ENCODE peak calls at places on chromosome 1, in six cellular contexts. N is IMR-90; T is astrocyte of the cerebellum; S is CD8-positive, alpha-beta memory T cell; O is heart right ventricle; R is cardiac fibroblast. A is an unnamed sample.

GRCh38 chr1:116667577-116668105 is at the start of gene IGSF3:
- DNase-seq in O (peak), R (peak), S (peak), T (no peak), N (peak), A (peak)

GRCh38 chr1:92832537-92833160 is 809 bp downstream of the RPL5 start:
- DNase-seq in S (no peak), O (no peak), R (peak), N (no peak), T (no peak), A (no peak)

GRCh38 chr1:36761073-36761472 is 273.2 kb downstream of the GRIK3 start:
- DNase-seq in S (no peak), R (no peak), T (no peak), N (no peak), O (no peak), A (no peak)

GRCh38 chr1:100767176-100767876 is 47.8 kb downstream of the VCAM1 start:
- DNase-seq in R (no peak), N (peak), T (no peak), S (no peak), O (no peak), A (no peak)

GRCh38 chr1:42429623-42430022 is 26.2 kb downstream of the ZMYND12 start:
- DNase-seq in O (no peak), T (no peak), R (no peak), N (no peak), S (no peak), A (no peak)

GRCh38 chr1:150906329-150906728 is 19.4 kb downstream of the CTXND2 start:
- DNase-seq in T (no peak), N (no peak), S (no peak), R (no peak), O (no peak), A (no peak)

GRCh38 chr1:197471248-197472035 is 203.4 kb downstream of the CRB1 start:
- DNase-seq in R (peak), S (no peak), N (no peak), T (peak), O (no peak), A (no peak)

GRCh38 chr1:47442844-47443529 is 5.1 kb downstream of the FOXD2 start:
- DNase-seq in N (no peak), R (no peak), O (no peak), T (no peak), S (no peak), A (no peak)

GRCh38 chr1:40305871-40306270 is 11.2 kb downstream of the COL9A2 start:
- DNase-seq in N (no peak), T (no peak), S (no peak), O (no peak), R (no peak), A (no peak)

GRCh38 chr1:41666991-41667631 is 182.6 kb upstream of the EDN2 start:
- DNase-seq in N (peak), S (peak), O (no peak), R (peak), T (no peak), A (peak)

GRCh38 chr1:176119549-176119948 is 87.5 kb downstream of the COP1 start:
- DNase-seq in T (no peak), N (peak), O (no peak), R (peak), S (no peak), A (no peak)

GRCh38 chr1:223329664-223330420 is 34.1 kb downstream of the SUSD4 start:
- DNase-seq in N (no peak), O (no peak), R (no peak), S (no peak), T (no peak), A (no peak)

GRCh38 chr1:218027152-218027551 is 257.9 kb upstream of the RRP15 start:
- DNase-seq in T (no peak), N (no peak), S (no peak), O (no peak), R (no peak), A (no peak)

GRCh38 chr1:177346960-177347359 is 176.2 kb downstream of the BRINP2 start:
- DNase-seq in N (no peak), S (no peak), R (no peak), T (no peak), O (no peak), A (peak)

GRCh38 chr1:38525343-38525948 is 334.1 kb downstream of the RRAGC start:
- DNase-seq in T (no peak), N (no peak), O (no peak), R (no peak), S (no peak), A (no peak)

GRCh38 chr1:41521766-41522165 is 37.3 kb upstream of the EDN2 start:
- DNase-seq in T (no peak), N (no peak), O (no peak), R (no peak), S (no peak), A (no peak)

GRCh38 chr1:234955107-234955731 is 173.4 kb downstream of the TOMM20 start:
- DNase-seq in O (peak), S (no peak), T (no peak), N (peak), R (peak), A (no peak)

DNA sequence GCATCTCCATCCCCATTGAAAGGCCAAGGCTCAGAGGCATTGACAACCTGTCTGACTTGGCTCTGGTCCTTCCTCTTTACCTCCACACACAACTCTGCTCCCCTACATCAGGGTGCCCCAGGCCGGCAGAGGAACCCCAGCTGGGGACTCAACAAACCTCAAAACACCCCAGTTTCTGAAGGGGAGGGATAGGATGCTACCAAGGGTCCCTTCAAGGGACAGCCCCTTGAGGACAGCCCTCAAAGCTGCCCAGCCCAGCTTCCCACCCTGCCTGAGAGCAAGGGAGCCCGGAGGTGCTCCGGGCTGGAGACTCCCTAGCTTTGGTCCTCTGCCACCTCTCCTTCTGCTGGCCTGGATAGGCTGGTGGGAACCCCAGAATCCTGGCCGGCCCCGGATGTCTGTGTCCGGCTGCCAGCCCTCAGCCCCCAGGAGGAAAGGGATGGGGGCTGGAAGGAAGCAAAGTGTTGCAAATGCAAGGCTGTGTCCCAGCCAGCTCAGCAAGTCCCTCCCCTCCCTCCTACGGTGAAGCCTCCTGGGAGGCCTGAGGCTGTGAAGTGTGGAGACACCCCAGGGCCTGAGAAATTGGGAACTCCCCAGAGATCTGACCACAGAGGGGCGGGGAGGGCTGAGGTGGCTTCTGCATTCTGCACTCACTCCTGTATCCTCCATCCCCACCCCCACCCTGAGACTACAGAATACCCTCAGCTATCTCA is 1.1 kb upstream of the MARCKSL1 start:
- DNase-seq in R (peak), S (peak), N (peak), O (peak), T (no peak), A (peak)
- H3K4me3 ChIP-seq in R (no peak), S (no peak), N (no peak), O (peak), T (no peak), A (no peak)

GRCh38 chr1:244324176-244324883 is 127.4 kb downstream of the ADSS2 start:
- DNase-seq in N (no peak), R (no peak), T (no peak), S (no peak), O (no peak), A (no peak)
- H3K4me3 ChIP-seq in N (no peak), R (no peak), T (no peak), S (peak), O (no peak), A (no peak)

DNA sequence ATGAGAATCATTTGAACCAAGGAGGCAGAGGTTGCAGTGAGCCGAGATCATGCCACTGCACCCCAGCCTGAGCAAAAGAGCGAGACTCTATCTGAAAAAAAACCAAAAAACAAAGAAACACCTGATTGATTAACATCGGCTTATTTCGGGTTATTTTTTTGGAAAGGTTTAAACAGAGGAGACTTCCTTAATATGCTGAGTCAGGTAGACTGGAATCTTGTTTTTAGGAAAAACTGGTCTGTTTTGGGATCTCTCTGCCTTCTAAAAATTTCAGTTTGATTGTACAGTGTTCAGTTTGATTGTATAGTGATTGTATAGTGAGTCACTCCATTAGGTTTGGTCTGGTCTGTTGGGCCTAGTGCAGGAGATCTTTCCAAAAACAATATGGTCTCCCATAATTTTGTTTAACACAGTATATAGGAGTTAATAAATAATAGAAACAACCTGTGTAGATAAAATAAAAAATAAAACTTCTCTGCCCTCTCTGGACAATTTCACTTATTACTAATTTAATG is 196.3 kb upstream of the CHRM3 start:
- DNase-seq in S (no peak), T (no peak), N (no peak), O (no peak), R (no peak), A (no peak)
- H3K4me3 ChIP-seq in S (no peak), T (no peak), N (no peak), O (no peak), R (no peak), A (no peak)

GRCh38 chr1:206685749-206686485 is 1.2 kb downstream of the MAPKAPK2 start:
- DNase-seq in O (peak), T (no peak), R (peak), N (peak), S (peak), A (peak)

GRCh38 chr1:206687915-206688442 is 3.3 kb downstream of the MAPKAPK2 start:
- DNase-seq in T (no peak), R (peak), O (no peak), S (no peak), N (peak), A (no peak)

GRCh38 chr1:206685256-206685748 is 597 bp downstream of the MAPKAPK2 start:
- DNase-seq in T (no peak), N (peak), R (peak), S (no peak), O (peak), A (no peak)

GRCh38 chr1:206686486-206687249 is 2.0 kb downstream of the MAPKAPK2 start:
- DNase-seq in S (peak), N (no peak), R (no peak), O (no peak), T (no peak), A (no peak)

GRCh38 chr1:206687251-206687914 is 2.7 kb downstream of the MAPKAPK2 start:
- DNase-seq in S (no peak), O (no peak), N (no peak), T (no peak), R (no peak), A (no peak)
- H3K4me3 ChIP-seq in S (no peak), O (peak), N (peak), T (peak), R (peak), A (no peak)

GRCh38 chr1:78143152-78143551 is 97.4 kb downstream of the GIPC2 start:
- DNase-seq in T (no peak), S (no peak), O (no peak), N (no peak), R (no peak), A (no peak)
- H3K4me3 ChIP-seq in T (no peak), S (peak), O (no peak), N (peak), R (no peak), A (no peak)

DNA sequence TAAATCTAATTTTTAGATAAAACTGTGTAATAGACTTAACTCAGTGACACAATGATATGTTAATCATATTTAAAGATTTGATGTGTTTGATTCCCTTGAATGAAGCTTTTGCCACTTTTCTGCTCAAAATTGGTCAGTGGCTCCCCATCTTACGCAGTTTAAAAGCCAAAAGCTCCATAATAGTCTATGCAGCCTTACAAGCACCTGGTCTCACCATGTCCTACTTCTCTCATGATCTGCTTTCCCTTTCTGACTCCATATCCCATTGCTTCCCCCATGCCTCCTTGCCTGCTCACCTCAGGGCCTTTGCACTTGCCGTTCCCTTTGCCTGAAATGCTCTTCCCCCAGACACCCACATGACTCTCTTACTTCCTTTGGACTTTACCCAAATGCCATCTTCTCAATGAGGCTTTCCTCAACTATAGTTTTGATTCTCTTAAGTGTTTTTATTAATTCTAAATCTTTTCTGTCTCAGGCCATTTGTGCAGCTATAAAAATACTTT is 1.9 kb downstream of the ZBTB8A start:
- DNase-seq in S (no peak), N (no peak), O (no peak), T (no peak), R (no peak), A (no peak)
- H3K4me3 ChIP-seq in S (no peak), N (no peak), O (no peak), T (no peak), R (no peak), A (no peak)

GRCh38 chr1:1199961-1200875 is 6.2 kb downstream of the TNFRSF18 start:
- DNase-seq in N (no peak), R (no peak), S (no peak), O (peak), T (no peak), A (no peak)
- H3K4me3 ChIP-seq in N (no peak), R (no peak), S (no peak), O (peak), T (peak), A (no peak)

DNA sequence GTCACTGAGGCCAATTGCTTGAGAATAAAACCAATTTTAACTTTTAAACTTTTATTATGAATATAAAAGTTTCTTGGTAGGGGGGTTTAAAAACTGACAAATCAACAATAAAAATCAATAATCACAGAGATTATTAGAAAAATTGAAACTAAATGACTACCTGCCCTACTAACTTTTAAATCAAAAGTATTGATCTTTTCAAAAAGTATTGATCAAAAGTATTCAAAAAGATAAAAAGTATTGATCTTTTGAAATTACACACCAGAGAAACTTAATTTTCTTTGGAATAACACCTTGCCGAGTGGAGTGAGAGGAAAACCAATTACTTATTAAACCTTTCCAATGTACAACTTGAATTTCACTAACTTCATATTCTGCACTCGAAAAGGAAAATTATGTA is 2.2 kb downstream of the SLC30A1 start:
- DNase-seq in R (no peak), S (no peak), O (no peak), N (no peak), T (no peak), A (no peak)
- H3K4me3 ChIP-seq in R (peak), S (peak), O (peak), N (peak), T (peak), A (peak)

DNA sequence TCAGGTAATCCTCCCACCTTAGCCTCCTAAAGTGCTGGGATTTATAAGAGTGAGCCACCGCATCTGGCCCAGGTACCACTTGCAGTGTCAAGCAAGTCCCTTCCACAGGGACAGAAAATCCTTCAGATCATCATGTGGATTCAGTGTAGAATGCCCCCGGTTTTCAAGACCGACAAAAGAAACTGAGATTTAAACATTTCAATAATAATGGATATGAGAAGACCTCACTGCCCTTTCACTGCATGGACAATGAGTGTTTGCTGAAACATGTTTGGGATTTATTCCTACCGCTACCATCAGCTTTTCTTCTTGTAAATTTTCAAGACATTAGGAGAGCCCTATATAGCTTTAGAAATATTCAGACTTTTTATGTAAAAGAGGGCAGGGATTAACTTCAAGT is 41.5 kb downstream of the HTR6 start:
- DNase-seq in O (no peak), R (no peak), T (no peak), N (no peak), S (no peak), A (no peak)
- H3K4me3 ChIP-seq in O (no peak), R (no peak), T (no peak), N (no peak), S (no peak), A (no peak)

GRCh38 chr1:162416215-162416614 is 4.3 kb upstream of the SH2D1B start:
- DNase-seq in O (no peak), T (no peak), S (no peak), R (no peak), N (no peak), A (no peak)
- H3K4me3 ChIP-seq in O (no peak), T (no peak), S (no peak), R (no peak), N (no peak), A (no peak)

A was measured in pancreas.